ENCODE peak calls at places on chromosomes 1 and 21, in seven cellular contexts. L is IMR-90, I is H1, J is neuronal stem cell, M is trophoblast cell, O is H9, G is mesenchymal stem cell. D is an unnamed sample.

GRCh38 chr1:20964540-20965484 is 177.7 kb upstream of the HP1BP3 start:
- DNase-seq in L (no peak), I (no peak), J (no peak), M (no peak), O (no peak), G (no peak), D (peak; percentile 31)

GRCh38 chr1:217011097-217011496 is 287.9 kb upstream of the ESRRG start:
- DNase-seq in L (no peak), I (no peak), J (no peak), M (no peak), O (no peak), G (no peak), D (no peak)

GRCh38 chr1:234535763-234536515 is 57.0 kb upstream of the TARBP1 start:
- DNase-seq in L (peak; percentile 70), I (no peak), J (peak; percentile 44), M (no peak), O (no peak), G (peak; percentile 87), D (no peak)

GRCh38 chr1:234214129-234214910 is 158.9 kb upstream of the COA6 start:
- DNase-seq in L (peak; percentile 7), I (no peak), J (peak; percentile 23), M (no peak), O (peak; percentile 63), G (no peak), D (peak; percentile 64)

GRCh38 chr1:7262611-7263010 is 477.4 kb downstream of the CAMTA1 start:
- DNase-seq in L (no peak), I (no peak), J (no peak), M (no peak), O (no peak), G (no peak), D (no peak)

GRCh38 chr21:45303111-45303615 is 15.5 kb upstream of the POFUT2 start:
- DNase-seq in L (no peak), I (no peak), J (no peak), M (no peak), O (no peak), G (no peak), D (no peak)

GRCh38 chr1:47183308-47184089 is 6.3 kb downstream of the PDZK1IP1 start:
- DNase-seq in L (no peak), I (no peak), J (no peak), M (no peak), O (no peak), G (no peak), D (no peak)

GRCh38 chr1:2980073-2980791 is 41.0 kb upstream of the ACTRT2 start:
- DNase-seq in L (no peak), I (no peak), J (no peak), M (no peak), O (no peak), G (no peak), D (no peak)

GRCh38 chr1:155182052-155182550 is 8.5 kb downstream of the TRIM46 start:
- DNase-seq in L (no peak), I (no peak), J (no peak), M (peak; percentile 9), O (no peak), G (no peak), D (no peak)

GRCh38 chr1:206949208-206949607 is 2.9 kb upstream of the PIGR start:
- DNase-seq in L (no peak), I (no peak), J (no peak), M (no peak), O (no peak), G (no peak), D (no peak)

GRCh38 chr1:3684031-3684430 is 31.7 kb downstream of the TP73 start:
- DNase-seq in L (no peak), I (no peak), J (peak; percentile 51), M (peak; percentile 34), O (peak; percentile 83), G (peak; percentile 2), D (peak; percentile 58)

GRCh38 chr1:90721210-90722194 is 4.4 kb upstream of the BARHL2 start:
- DNase-seq in L (peak; percentile 41), I (no peak), J (no peak), M (peak; percentile 83), O (peak; percentile 78), G (peak; percentile 59), D (peak; percentile 87)

GRCh38 chr1:21439721-21440629 is at the start of gene NBPF3:
- DNase-seq in L (peak; percentile 69), I (peak; percentile 67), J (peak; percentile 76), M (peak; percentile 98), O (peak; percentile 96), G (peak; percentile 87), D (peak; percentile 94)

GRCh38 chr1:178537445-178538090 is 24.7 kb downstream of the TEX35 start:
- DNase-seq in L (no peak), I (no peak), J (no peak), M (peak; percentile 68), O (no peak), G (no peak), D (no peak)

GRCh38 chr1:31562707-31563360 is 13.5 kb upstream of the TINAGL1 start:
- DNase-seq in L (peak; percentile 41), I (no peak), J (no peak), M (peak; percentile 93), O (peak; percentile 81), G (peak; percentile 22), D (peak; percentile 96)

GRCh38 chr1:145953861-145954260 is 4.0 kb downstream of the LIX1L start:
- DNase-seq in L (no peak), I (no peak), J (no peak), M (no peak), O (no peak), G (no peak), D (no peak)

GRCh38 chr1:61175976-61176375 is 93.6 kb downstream of the NFIA start:
- DNase-seq in L (no peak), I (no peak), J (no peak), M (no peak), O (no peak), G (no peak), D (no peak)

GRCh38 chr1:44568128-44568900 is 106.0 kb downstream of the TMEM53 start:
- DNase-seq in L (no peak), I (no peak), J (no peak), M (peak; percentile 29), O (no peak), G (no peak), D (peak; percentile 39)

GRCh38 chr1:54402896-54403295 is 3.3 kb downstream of the SSBP3 start:
- DNase-seq in L (peak; percentile 31), I (no peak), J (no peak), M (peak; percentile 76), O (no peak), G (peak; percentile 27), D (peak; percentile 70)
- H3K23ac ChIP-seq in L (peak overlapping the region; percentile 84), I (no peak overlapping the region), J (no peak overlapping the region), M (no peak overlapping the region), O (no peak overlapping the region), G (no peak overlapping the region), D (no peak overlapping the region)

GRCh38 chr1:29254346-29254745 is 18.0 kb downstream of the PTPRU start:
- DNase-seq in L (no peak), I (no peak), J (no peak), M (peak; percentile 79), O (no peak), G (no peak), D (no peak)

GRCh38 chr1:29253180-29253579 is 16.9 kb downstream of the PTPRU start:
- DNase-seq in L (no peak), I (no peak), J (no peak), M (no peak), O (no peak), G (no peak), D (peak; percentile 57)

GRCh38 chr1:29256395-29256794 is 20.1 kb downstream of the PTPRU start:
- DNase-seq in L (no peak), I (no peak), J (no peak), M (no peak), O (no peak), G (no peak), D (peak; percentile 69)

GRCh38 chr1:29256979-29257804 is 20.9 kb downstream of the PTPRU start:
- DNase-seq in L (no peak), I (no peak), J (no peak), M (no peak), O (no peak), G (peak; percentile 22), D (peak; percentile 62)

DNA sequence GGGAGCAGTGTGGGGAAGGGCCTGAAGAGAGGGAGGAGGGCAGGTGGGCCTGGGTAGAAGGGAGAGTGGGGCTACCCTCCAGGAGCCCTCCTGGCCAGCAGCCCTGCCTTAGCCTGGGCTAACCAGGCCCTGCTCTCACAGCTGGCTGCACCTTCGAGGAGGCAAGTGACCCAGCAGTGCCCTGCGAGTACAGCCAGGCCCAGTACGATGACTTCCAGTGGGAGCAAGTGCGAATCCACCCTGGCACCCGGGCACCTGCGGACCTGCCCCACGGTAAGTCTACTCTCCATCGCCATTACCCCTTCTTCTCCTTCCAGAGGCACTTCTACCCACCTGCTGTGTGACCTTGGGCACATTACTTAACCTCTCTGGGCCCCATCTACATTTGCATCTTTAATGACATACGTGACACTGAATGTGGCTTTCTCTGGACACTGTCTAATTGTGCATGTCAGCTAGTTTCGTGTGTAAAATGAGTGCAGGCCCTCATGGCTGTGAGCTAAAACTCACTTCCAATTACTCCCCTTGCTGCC is 18.9 kb downstream of the PTPRU start:
- DNase-seq in L (no peak), I (no peak), J (no peak), M (no peak), O (no peak), G (no peak), D (no peak)
- H3K23ac ChIP-seq in L (no peak overlapping the region), I (no peak overlapping the region), J (no peak overlapping the region), M (no peak overlapping the region), O (no peak overlapping the region), G (no peak overlapping the region), D (peak overlapping the region; percentile 34)

GRCh38 chr1:220879509-220880366 is 495 bp downstream of the HLX start:
- DNase-seq in L (peak; percentile 51), I (no peak), J (no peak), M (peak; percentile 61), O (peak; percentile 50), G (peak; percentile 55), D (peak; percentile 71)
- H3K23ac ChIP-seq in L (peak overlapping the region; percentile 92), I (no peak overlapping the region), J (peak overlapping the region; percentile 80), M (no peak overlapping the region), O (no peak overlapping the region), G (peak overlapping the region; percentile 97), D (no peak overlapping the region)

GRCh38 chr1:80244366-80244765 is 1237.8 kb upstream of the ADGRL4 start:
- DNase-seq in L (no peak), I (no peak), J (no peak), M (no peak), O (no peak), G (no peak), D (no peak)

GRCh38 chr1:80249699-80250098 is 1243.2 kb upstream of the ADGRL4 start:
- DNase-seq in L (no peak), I (no peak), J (no peak), M (no peak), O (no peak), G (no peak), D (peak; percentile 25)

GRCh38 chr1:80250573-80251168 is 1244.1 kb upstream of the ADGRL4 start:
- DNase-seq in L (no peak), I (no peak), J (no peak), M (peak; percentile 24), O (no peak), G (no peak), D (no peak)

GRCh38 chr1:80248886-80249285 is 1242.4 kb upstream of the ADGRL4 start:
- DNase-seq in L (peak; percentile 29), I (no peak), J (no peak), M (peak; percentile 24), O (no peak), G (peak; percentile 13), D (no peak)

GRCh38 chr1:80245813-80246212 is 1239.3 kb upstream of the ADGRL4 start:
- DNase-seq in L (no peak), I (no peak), J (no peak), M (peak; percentile 7), O (no peak), G (no peak), D (no peak)
- H3K23ac ChIP-seq in L (no peak overlapping the region), I (no peak overlapping the region), J (no peak overlapping the region), M (no peak overlapping the region), O (no peak overlapping the region), G (no peak overlapping the region), D (no peak overlapping the region)